ENCODE peak calls at places on chromosomes 12 and 14, in four cellular contexts. One of them, this sample, is unnamed.

GRCh38 chr12:89333564-89334252 is 18.6 kb downstream of the DUSP6 start:
- DNase-seq in PC-3: no peak
- DNase-seq in SK-N-SH: no peak
- DNase-seq in fibroblast of lung: no peak
- DNase-seq in this sample: no peak

GRCh38 chr12:16914853-16915252 is 308.9 kb upstream of the LMO3 start:
- DNase-seq in SK-N-SH: no peak
- DNase-seq in fibroblast of lung: no peak
- DNase-seq in PC-3: no peak
- DNase-seq in this sample: no peak

GRCh38 chr12:104750061-104750460 is 208.0 kb downstream of the SLC41A2 start:
- DNase-seq in fibroblast of lung: peak; percentile 47
- DNase-seq in PC-3: no peak
- DNase-seq in SK-N-SH: no peak
- DNase-seq in this sample: no peak

GRCh38 chr12:10919809-10920208 is 9.2 kb upstream of the PRH2 start:
- DNase-seq in PC-3: no peak
- DNase-seq in SK-N-SH: no peak
- DNase-seq in fibroblast of lung: no peak
- DNase-seq in this sample: no peak

GRCh38 chr14:104925214-104925899 is 678 bp downstream of the PLD4 start:
- DNase-seq in fibroblast of lung: no peak
- DNase-seq in SK-N-SH: no peak
- DNase-seq in PC-3: no peak
- DNase-seq in this sample: no peak

GRCh38 chr14:54503476-54503875 is 6.2 kb upstream of the CGRRF1 start:
- DNase-seq in PC-3: peak; percentile 88
- DNase-seq in fibroblast of lung: peak; percentile 46
- DNase-seq in SK-N-SH: no peak
- DNase-seq in this sample: no peak

GRCh38 chr14:36183402-36183801 is 6.9 kb upstream of the PTCSC3 start:
- DNase-seq in PC-3: no peak
- DNase-seq in SK-N-SH: no peak
- DNase-seq in fibroblast of lung: no peak
- DNase-seq in this sample: no peak

GRCh38 chr14:87690076-87690661 is 302.8 kb downstream of the GALC start:
- DNase-seq in fibroblast of lung: no peak
- DNase-seq in SK-N-SH: no peak
- DNase-seq in PC-3: no peak
- DNase-seq in this sample: peak; percentile 8

GRCh38 chr14:68027276-68027675 is 207.7 kb downstream of the RAD51B start:
- DNase-seq in fibroblast of lung: peak; percentile 19
- DNase-seq in SK-N-SH: no peak
- DNase-seq in PC-3: peak; percentile 25
- DNase-seq in this sample: no peak

GRCh38 chr14:102320033-102320660 is 601 bp downstream of the ZNF839 start:
- DNase-seq in fibroblast of lung: peak; percentile 46
- DNase-seq in PC-3: peak; percentile 32
- DNase-seq in SK-N-SH: no peak
- DNase-seq in this sample: peak; percentile 89

GRCh38 chr12:66514581-66514980 is 164.3 kb downstream of the GRIP1 start:
- DNase-seq in SK-N-SH: no peak
- DNase-seq in fibroblast of lung: no peak
- DNase-seq in PC-3: peak; percentile 10
- DNase-seq in this sample: peak; percentile 48

GRCh38 chr12:87253157-87253556 is 776.0 kb downstream of the C12orf50 start:
- DNase-seq in PC-3: peak; percentile 80
- DNase-seq in fibroblast of lung: no peak
- DNase-seq in SK-N-SH: no peak
- DNase-seq in this sample: no peak

GRCh38 chr12:25395227-25395626 is 144.5 kb upstream of the KRAS start:
- DNase-seq in fibroblast of lung: no peak
- DNase-seq in SK-N-SH: no peak
- DNase-seq in PC-3: no peak
- DNase-seq in this sample: peak; percentile 67

GRCh38 chr12:110565919-110566871 is 16.9 kb downstream of the PPTC7 start:
- DNase-seq in SK-N-SH: no peak
- DNase-seq in PC-3: peak; percentile 98
- DNase-seq in fibroblast of lung: no peak
- DNase-seq in this sample: no peak

GRCh38 chr14:101511620-101512395 is 49.5 kb upstream of the DIO3 start:
- DNase-seq in fibroblast of lung: no peak
- DNase-seq in PC-3: no peak
- DNase-seq in SK-N-SH: no peak
- DNase-seq in this sample: peak; percentile 90

GRCh38 chr12:113246478-113247122 is 25.3 kb downstream of the TPCN1 start:
- DNase-seq in SK-N-SH: no peak
- DNase-seq in PC-3: peak; percentile 59
- DNase-seq in fibroblast of lung: no peak
- DNase-seq in this sample: peak; percentile 27

GRCh38 chr14:74754899-74755298 is 8.2 kb upstream of the YLPM1 start:
- DNase-seq in SK-N-SH: no peak
- DNase-seq in fibroblast of lung: no peak
- DNase-seq in PC-3: no peak
- DNase-seq in this sample: no peak

GRCh38 chr14:73740921-73741326 is 26.7 kb upstream of the PNMA1 start:
- DNase-seq in PC-3: peak; percentile 91
- DNase-seq in SK-N-SH: peak; percentile 37
- DNase-seq in fibroblast of lung: peak; percentile 82
- DNase-seq in this sample: peak; percentile 80

GRCh38 chr12:59615392-59616165 is 19.8 kb downstream of the SLC16A7 start:
- DNase-seq in fibroblast of lung: no peak
- DNase-seq in PC-3: no peak
- DNase-seq in SK-N-SH: no peak
- DNase-seq in this sample: no peak

GRCh38 chr12:75444444-75445136 is 36.0 kb upstream of the GLIPR1 start:
- DNase-seq in PC-3: peak; percentile 75
- DNase-seq in SK-N-SH: no peak
- DNase-seq in fibroblast of lung: peak; percentile 59
- DNase-seq in this sample: peak; percentile 52

GRCh38 chr12:104985206-104985605 is 910 bp upstream of the NOPCHAP1 start:
- DNase-seq in SK-N-SH: no peak
- DNase-seq in fibroblast of lung: no peak
- DNase-seq in PC-3: no peak
- DNase-seq in this sample: no peak

GRCh38 chr14:91963465-91963864 is 16.0 kb upstream of the FBLN5 start:
- DNase-seq in SK-N-SH: no peak
- DNase-seq in PC-3: no peak
- DNase-seq in fibroblast of lung: peak; percentile 90
- DNase-seq in this sample: no peak

GRCh38 chr12:104049278-104050257 is at the start of gene GLT8D2:
- DNase-seq in SK-N-SH: peak; percentile 70
- DNase-seq in fibroblast of lung: peak; percentile 87
- DNase-seq in PC-3: peak; percentile 61
- DNase-seq in this sample: peak; percentile 79

GRCh38 chr12:6253278-6253677 is 53.1 kb downstream of the CD9 start:
- DNase-seq in fibroblast of lung: no peak
- DNase-seq in SK-N-SH: no peak
- DNase-seq in PC-3: no peak
- DNase-seq in this sample: no peak

GRCh38 chr12:39144613-39145061 is 239.2 kb upstream of the CPNE8 start:
- DNase-seq in SK-N-SH: peak; percentile 14
- DNase-seq in PC-3: no peak
- DNase-seq in fibroblast of lung: no peak
- DNase-seq in this sample: no peak

GRCh38 chr12:26971963-26972362 is 33.7 kb downstream of the FGFR1OP2 start:
- DNase-seq in SK-N-SH: no peak
- DNase-seq in fibroblast of lung: no peak
- DNase-seq in PC-3: no peak
- DNase-seq in this sample: no peak

GRCh38 chr14:95319312-95320075 is at the start of gene CLMN:
- DNase-seq in PC-3: peak; percentile 33
- DNase-seq in fibroblast of lung: peak; percentile 14
- DNase-seq in SK-N-SH: peak; percentile 89
- DNase-seq in this sample: peak; percentile 94

GRCh38 chr12:44021471-44021971 is 185.6 kb downstream of the TMEM117 start:
- DNase-seq in SK-N-SH: no peak
- DNase-seq in fibroblast of lung: no peak
- DNase-seq in PC-3: no peak
- DNase-seq in this sample: no peak

GRCh38 chr12:99767809-99768208 is 120.3 kb downstream of the GARIN6 start:
- DNase-seq in PC-3: peak; percentile 53
- DNase-seq in SK-N-SH: no peak
- DNase-seq in fibroblast of lung: peak; percentile 42
- DNase-seq in this sample: no peak

GRCh38 chr12:6941786-6942185 is 1.8 kb upstream of the RNU7-1 start:
- DNase-seq in PC-3: no peak
- DNase-seq in fibroblast of lung: no peak
- DNase-seq in SK-N-SH: no peak
- DNase-seq in this sample: no peak

GRCh38 chr12:16349132-16349463 is 1.7 kb downstream of the MGST1 start:
- DNase-seq in PC-3: peak; percentile 91
- DNase-seq in fibroblast of lung: peak; percentile 97
- DNase-seq in SK-N-SH: no peak
- DNase-seq in this sample: peak; percentile 89

GRCh38 chr12:124623344-124623885 is 56.0 kb upstream of the NCOR2 start:
- DNase-seq in PC-3: peak; percentile 58
- DNase-seq in SK-N-SH: no peak
- DNase-seq in fibroblast of lung: no peak
- DNase-seq in this sample: no peak

GRCh38 chr12:89701606-89702206 is 6.9 kb downstream of the ATP2B1 start:
- DNase-seq in PC-3: no peak
- DNase-seq in SK-N-SH: no peak
- DNase-seq in fibroblast of lung: no peak
- DNase-seq in this sample: no peak

GRCh38 chr12:116188581-116188980 is 88.9 kb downstream of the MED13L start:
- DNase-seq in PC-3: no peak
- DNase-seq in SK-N-SH: no peak
- DNase-seq in fibroblast of lung: no peak
- DNase-seq in this sample: no peak

GRCh38 chr12:116184766-116185165 is 92.7 kb downstream of the MED13L start:
- DNase-seq in fibroblast of lung: no peak
- DNase-seq in SK-N-SH: no peak
- DNase-seq in PC-3: no peak
- DNase-seq in this sample: no peak

GRCh38 chr12:116189692-116190091 is 87.8 kb downstream of the MED13L start:
- DNase-seq in fibroblast of lung: no peak
- DNase-seq in SK-N-SH: no peak
- DNase-seq in PC-3: no peak
- DNase-seq in this sample: no peak

GRCh38 chr12:116186482-116187157 is 90.9 kb downstream of the MED13L start:
- DNase-seq in SK-N-SH: no peak
- DNase-seq in fibroblast of lung: no peak
- DNase-seq in PC-3: no peak
- DNase-seq in this sample: no peak

DNA sequence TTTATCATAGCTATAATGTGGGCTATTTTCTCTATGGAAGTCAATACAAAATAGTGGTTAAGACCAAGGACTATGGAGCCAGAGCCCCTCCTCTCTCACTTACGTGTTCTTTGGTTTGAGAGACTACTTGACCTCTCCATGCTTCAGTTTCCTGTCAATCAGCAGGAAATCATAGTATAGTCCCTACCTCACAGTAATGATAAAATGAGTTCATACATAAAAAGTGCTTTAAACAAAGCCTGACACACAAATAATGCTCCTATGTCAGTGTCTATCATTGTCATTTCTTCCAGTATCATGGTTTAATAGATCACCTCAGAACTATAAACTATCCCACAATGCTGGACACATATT is 90.4 kb downstream of the MED13L start:
- DNase-seq in fibroblast of lung: no peak
- DNase-seq in SK-N-SH: no peak
- DNase-seq in PC-3: no peak
- DNase-seq in this sample: no peak
- H4K20me1 ChIP-seq in fibroblast of lung: peaks cover 13% of the 10 kb centered on the region
- H4K20me1 ChIP-seq in SK-N-SH: peaks cover 99% of the 10 kb centered on the region
- H4K20me1 ChIP-seq in PC-3: peaks cover 56% of the 10 kb centered on the region
- H4K20me1 ChIP-seq in this sample: peaks cover 77% of the 10 kb centered on the region

GRCh38 chr14:32434880-32435279 is 105.8 kb downstream of the AKAP6 start:
- DNase-seq in fibroblast of lung: no peak
- DNase-seq in SK-N-SH: no peak
- DNase-seq in PC-3: no peak
- DNase-seq in this sample: no peak

GRCh38 chr14:32435411-32435810 is 106.3 kb downstream of the AKAP6 start:
- DNase-seq in fibroblast of lung: no peak
- DNase-seq in SK-N-SH: no peak
- DNase-seq in PC-3: no peak
- DNase-seq in this sample: no peak

GRCh38 chr14:32432813-32433538 is 103.9 kb downstream of the AKAP6 start:
- DNase-seq in fibroblast of lung: no peak
- DNase-seq in PC-3: no peak
- DNase-seq in SK-N-SH: no peak
- DNase-seq in this sample: no peak

GRCh38 chr14:32436993-32437392 is 107.9 kb downstream of the AKAP6 start:
- DNase-seq in SK-N-SH: no peak
- DNase-seq in PC-3: no peak
- DNase-seq in fibroblast of lung: no peak
- DNase-seq in this sample: peak; percentile 26

GRCh38 chr14:32434180-32434579 is 105.1 kb downstream of the AKAP6 start:
- DNase-seq in PC-3: no peak
- DNase-seq in fibroblast of lung: no peak
- DNase-seq in SK-N-SH: no peak
- DNase-seq in this sample: no peak
- H3K4me2 ChIP-seq in PC-3: no peak overlapping the region
- H3K4me2 ChIP-seq in fibroblast of lung: no peak overlapping the region
- H3K4me2 ChIP-seq in SK-N-SH: no peak overlapping the region
- H3K4me2 ChIP-seq in this sample: no peak overlapping the region

GRCh38 chr12:48982397-48983080 is 4.4 kb downstream of the WNT1 start:
- DNase-seq in fibroblast of lung: no peak
- DNase-seq in PC-3: no peak
- DNase-seq in SK-N-SH: no peak
- DNase-seq in this sample: peak; percentile 82

GRCh38 chr12:48980389-48980952 is 2.3 kb downstream of the WNT1 start:
- DNase-seq in SK-N-SH: peak; percentile 62
- DNase-seq in PC-3: peak; percentile 16
- DNase-seq in fibroblast of lung: no peak
- DNase-seq in this sample: peak; percentile 75

GRCh38 chr12:48979602-48980388 is 1.7 kb downstream of the WNT1 start:
- DNase-seq in fibroblast of lung: no peak
- DNase-seq in SK-N-SH: no peak
- DNase-seq in PC-3: no peak
- DNase-seq in this sample: peak; percentile 90

GRCh38 chr12:48980953-48981756 is 3.0 kb downstream of the WNT1 start:
- DNase-seq in fibroblast of lung: no peak
- DNase-seq in PC-3: no peak
- DNase-seq in SK-N-SH: peak; percentile 80
- DNase-seq in this sample: peak; percentile 91

DNA sequence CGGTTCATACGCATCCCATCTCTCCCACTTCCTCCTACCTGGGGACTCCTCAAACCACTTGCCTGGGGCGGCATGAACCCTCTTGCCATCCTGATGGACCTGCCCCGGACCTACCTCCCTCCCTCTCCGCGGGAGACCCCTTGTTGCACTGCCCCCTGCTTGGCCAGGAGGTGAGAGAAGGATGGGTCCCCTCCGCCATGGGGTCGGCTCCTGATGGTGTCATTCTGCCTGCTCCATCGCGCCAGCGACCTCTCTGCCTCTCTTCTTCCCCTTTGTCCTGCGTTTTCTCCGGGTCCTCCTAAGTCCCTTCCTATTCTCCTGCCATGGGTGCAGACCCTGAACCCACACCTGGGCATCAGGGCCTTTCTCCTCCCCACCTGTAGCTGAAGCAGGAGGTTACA is 3.6 kb downstream of the WNT1 start:
- DNase-seq in PC-3: no peak
- DNase-seq in SK-N-SH: no peak
- DNase-seq in fibroblast of lung: no peak
- DNase-seq in this sample: peak; percentile 72
- H4K20me1 ChIP-seq in PC-3: no peaks in the 10 kb centered on the region
- H4K20me1 ChIP-seq in SK-N-SH: no peaks in the 10 kb centered on the region
- H4K20me1 ChIP-seq in fibroblast of lung: no peaks in the 10 kb centered on the region
- H4K20me1 ChIP-seq in this sample: no peaks in the 10 kb centered on the region

GRCh38 chr12:14244876-14245669 is 120.4 kb upstream of the ATF7IP start:
- DNase-seq in SK-N-SH: no peak
- DNase-seq in PC-3: no peak
- DNase-seq in fibroblast of lung: no peak
- DNase-seq in this sample: no peak
- H3K4me2 ChIP-seq in SK-N-SH: no peak overlapping the region
- H3K4me2 ChIP-seq in PC-3: no peak overlapping the region
- H3K4me2 ChIP-seq in fibroblast of lung: no peak overlapping the region
- H3K4me2 ChIP-seq in this sample: no peak overlapping the region